ENCODE peak calls at places on chromosomes 13 and 19, in seven cellular contexts. One of them, this sample, is unnamed.

GRCh38 chr13:79917628-79918027 is 423.3 kb downstream of the SPRY2 start:
- DNase-seq in NCI-H748 treated with DMSO at 0.1 percent for 48 hours: no peak
- DNase-seq in T-cell: no peak
- DNase-seq in effector CD4-positive, alpha-beta T cell: no peak
- DNase-seq in activated T-helper 1 cell treated with Interleukin-2 at 50 U/mL for 16 hours: no peak
- DNase-seq in left ventricle myocardium superior: no peak
- DNase-seq in type B pancreatic cell: no peak
- DNase-seq in this sample: no peak

GRCh38 chr19:46714523-46715106 is 2.3 kb downstream of the PRKD2 start:
- DNase-seq in NCI-H748 treated with DMSO at 0.1 percent for 48 hours: no peak
- DNase-seq in left ventricle myocardium superior: no peak
- DNase-seq in effector CD4-positive, alpha-beta T cell: peak; percentile 63
- DNase-seq in T-cell: no peak
- DNase-seq in type B pancreatic cell: no peak
- DNase-seq in activated T-helper 1 cell treated with Interleukin-2 at 50 U/mL for 16 hours: no peak
- DNase-seq in this sample: no peak

GRCh38 chr19:9309139-9309973 is at the start of gene ZNF699:
- DNase-seq in NCI-H748 treated with DMSO at 0.1 percent for 48 hours: peak; percentile 96
- DNase-seq in left ventricle myocardium superior: peak; percentile 99
- DNase-seq in type B pancreatic cell: peak; percentile 97
- DNase-seq in effector CD4-positive, alpha-beta T cell: peak; percentile 96
- DNase-seq in activated T-helper 1 cell treated with Interleukin-2 at 50 U/mL for 16 hours: peak; percentile 98
- DNase-seq in T-cell: peak; percentile 96
- DNase-seq in this sample: peak; percentile 99

GRCh38 chr19:19022380-19022961 is 10.8 kb downstream of the SUGP2 start:
- DNase-seq in NCI-H748 treated with DMSO at 0.1 percent for 48 hours: no peak
- DNase-seq in effector CD4-positive, alpha-beta T cell: no peak
- DNase-seq in type B pancreatic cell: no peak
- DNase-seq in T-cell: no peak
- DNase-seq in activated T-helper 1 cell treated with Interleukin-2 at 50 U/mL for 16 hours: no peak
- DNase-seq in left ventricle myocardium superior: no peak
- DNase-seq in this sample: no peak

GRCh38 chr13:62185631-62186256 is 770.1 kb upstream of the PCDH20 start:
- DNase-seq in effector CD4-positive, alpha-beta T cell: no peak
- DNase-seq in NCI-H748 treated with DMSO at 0.1 percent for 48 hours: no peak
- DNase-seq in type B pancreatic cell: no peak
- DNase-seq in T-cell: no peak
- DNase-seq in left ventricle myocardium superior: no peak
- DNase-seq in activated T-helper 1 cell treated with Interleukin-2 at 50 U/mL for 16 hours: no peak
- DNase-seq in this sample: no peak

GRCh38 chr13:44219808-44220544 is 153.6 kb upstream of the SERP2 start:
- DNase-seq in activated T-helper 1 cell treated with Interleukin-2 at 50 U/mL for 16 hours: no peak
- DNase-seq in effector CD4-positive, alpha-beta T cell: no peak
- DNase-seq in NCI-H748 treated with DMSO at 0.1 percent for 48 hours: no peak
- DNase-seq in type B pancreatic cell: no peak
- DNase-seq in T-cell: no peak
- DNase-seq in left ventricle myocardium superior: no peak
- DNase-seq in this sample: no peak

GRCh38 chr13:49086711-49087110 is 111.0 kb downstream of the FNDC3A start:
- DNase-seq in left ventricle myocardium superior: no peak
- DNase-seq in T-cell: no peak
- DNase-seq in activated T-helper 1 cell treated with Interleukin-2 at 50 U/mL for 16 hours: no peak
- DNase-seq in type B pancreatic cell: no peak
- DNase-seq in NCI-H748 treated with DMSO at 0.1 percent for 48 hours: no peak
- DNase-seq in effector CD4-positive, alpha-beta T cell: no peak
- DNase-seq in this sample: no peak

GRCh38 chr19:11814707-11815050 is 606 bp downstream of the ZNF440 start:
- DNase-seq in type B pancreatic cell: no peak
- DNase-seq in T-cell: no peak
- DNase-seq in activated T-helper 1 cell treated with Interleukin-2 at 50 U/mL for 16 hours: no peak
- DNase-seq in left ventricle myocardium superior: no peak
- DNase-seq in effector CD4-positive, alpha-beta T cell: no peak
- DNase-seq in NCI-H748 treated with DMSO at 0.1 percent for 48 hours: no peak
- DNase-seq in this sample: no peak

GRCh38 chr13:86000546-86000945 is 201.3 kb upstream of the SLITRK6 start:
- DNase-seq in effector CD4-positive, alpha-beta T cell: no peak
- DNase-seq in type B pancreatic cell: no peak
- DNase-seq in T-cell: no peak
- DNase-seq in activated T-helper 1 cell treated with Interleukin-2 at 50 U/mL for 16 hours: no peak
- DNase-seq in NCI-H748 treated with DMSO at 0.1 percent for 48 hours: no peak
- DNase-seq in left ventricle myocardium superior: no peak
- DNase-seq in this sample: no peak

GRCh38 chr13:105774739-105775460 is 760.6 kb downstream of the EFNB2 start:
- DNase-seq in NCI-H748 treated with DMSO at 0.1 percent for 48 hours: no peak
- DNase-seq in left ventricle myocardium superior: no peak
- DNase-seq in effector CD4-positive, alpha-beta T cell: no peak
- DNase-seq in T-cell: no peak
- DNase-seq in type B pancreatic cell: no peak
- DNase-seq in activated T-helper 1 cell treated with Interleukin-2 at 50 U/mL for 16 hours: no peak
- DNase-seq in this sample: no peak

GRCh38 chr13:78680064-78680463 is 21.1 kb upstream of the OBI1 start:
- DNase-seq in type B pancreatic cell: no peak
- DNase-seq in NCI-H748 treated with DMSO at 0.1 percent for 48 hours: peak; percentile 34
- DNase-seq in activated T-helper 1 cell treated with Interleukin-2 at 50 U/mL for 16 hours: no peak
- DNase-seq in left ventricle myocardium superior: no peak
- DNase-seq in effector CD4-positive, alpha-beta T cell: no peak
- DNase-seq in T-cell: no peak
- DNase-seq in this sample: no peak

GRCh38 chr13:35309711-35310110 is 166.8 kb downstream of the MAB21L1 start:
- DNase-seq in type B pancreatic cell: no peak
- DNase-seq in left ventricle myocardium superior: no peak
- DNase-seq in NCI-H748 treated with DMSO at 0.1 percent for 48 hours: no peak
- DNase-seq in activated T-helper 1 cell treated with Interleukin-2 at 50 U/mL for 16 hours: no peak
- DNase-seq in T-cell: no peak
- DNase-seq in effector CD4-positive, alpha-beta T cell: no peak
- DNase-seq in this sample: no peak

GRCh38 chr19:47157455-47158321 is 27.1 kb downstream of the SAE1 start:
- DNase-seq in type B pancreatic cell: no peak
- DNase-seq in T-cell: peak; percentile 51
- DNase-seq in effector CD4-positive, alpha-beta T cell: peak; percentile 11
- DNase-seq in NCI-H748 treated with DMSO at 0.1 percent for 48 hours: no peak
- DNase-seq in left ventricle myocardium superior: peak; percentile 41
- DNase-seq in activated T-helper 1 cell treated with Interleukin-2 at 50 U/mL for 16 hours: peak; percentile 20
- DNase-seq in this sample: no peak

GRCh38 chr19:7418575-7418974 is 69.8 kb downstream of the ARHGEF18 start:
- DNase-seq in left ventricle myocardium superior: no peak
- DNase-seq in T-cell: no peak
- DNase-seq in NCI-H748 treated with DMSO at 0.1 percent for 48 hours: no peak
- DNase-seq in type B pancreatic cell: no peak
- DNase-seq in activated T-helper 1 cell treated with Interleukin-2 at 50 U/mL for 16 hours: no peak
- DNase-seq in effector CD4-positive, alpha-beta T cell: no peak
- DNase-seq in this sample: no peak

GRCh38 chr19:36488816-36489138 is 584 bp downstream of the ZNF566 start:
- DNase-seq in T-cell: no peak
- DNase-seq in activated T-helper 1 cell treated with Interleukin-2 at 50 U/mL for 16 hours: peak; percentile 15
- DNase-seq in effector CD4-positive, alpha-beta T cell: no peak
- DNase-seq in left ventricle myocardium superior: peak; percentile 30
- DNase-seq in NCI-H748 treated with DMSO at 0.1 percent for 48 hours: peak; percentile 67
- DNase-seq in type B pancreatic cell: no peak
- DNase-seq in this sample: no peak

GRCh38 chr13:36998624-36999041 is 507 bp downstream of the ALG5 start:
- DNase-seq in effector CD4-positive, alpha-beta T cell: peak; percentile 8
- DNase-seq in NCI-H748 treated with DMSO at 0.1 percent for 48 hours: no peak
- DNase-seq in type B pancreatic cell: no peak
- DNase-seq in T-cell: peak; percentile 8
- DNase-seq in activated T-helper 1 cell treated with Interleukin-2 at 50 U/mL for 16 hours: peak; percentile 9
- DNase-seq in left ventricle myocardium superior: peak; percentile 33
- DNase-seq in this sample: peak; percentile 65

GRCh38 chr13:74040200-74040599 is 94.0 kb downstream of the KLF12 start:
- DNase-seq in activated T-helper 1 cell treated with Interleukin-2 at 50 U/mL for 16 hours: no peak
- DNase-seq in effector CD4-positive, alpha-beta T cell: peak; percentile 9
- DNase-seq in type B pancreatic cell: no peak
- DNase-seq in NCI-H748 treated with DMSO at 0.1 percent for 48 hours: peak; percentile 22
- DNase-seq in left ventricle myocardium superior: peak; percentile 61
- DNase-seq in T-cell: no peak
- DNase-seq in this sample: peak; percentile 70

GRCh38 chr19:1580382-1580781 is 12.3 kb upstream of the MEX3D start:
- DNase-seq in effector CD4-positive, alpha-beta T cell: no peak
- DNase-seq in T-cell: no peak
- DNase-seq in activated T-helper 1 cell treated with Interleukin-2 at 50 U/mL for 16 hours: no peak
- DNase-seq in type B pancreatic cell: no peak
- DNase-seq in left ventricle myocardium superior: no peak
- DNase-seq in NCI-H748 treated with DMSO at 0.1 percent for 48 hours: no peak
- DNase-seq in this sample: no peak

GRCh38 chr13:30978981-30979956 is 46.8 kb downstream of the TEX26 start:
- DNase-seq in type B pancreatic cell: no peak
- DNase-seq in effector CD4-positive, alpha-beta T cell: no peak
- DNase-seq in left ventricle myocardium superior: peak; percentile 49
- DNase-seq in activated T-helper 1 cell treated with Interleukin-2 at 50 U/mL for 16 hours: peak; percentile 7
- DNase-seq in NCI-H748 treated with DMSO at 0.1 percent for 48 hours: peak; percentile 33
- DNase-seq in T-cell: no peak
- DNase-seq in this sample: peak; percentile 58

GRCh38 chr19:15562861-15563260 is 52.2 kb upstream of the CYP4F8 start:
- DNase-seq in T-cell: no peak
- DNase-seq in effector CD4-positive, alpha-beta T cell: no peak
- DNase-seq in NCI-H748 treated with DMSO at 0.1 percent for 48 hours: no peak
- DNase-seq in left ventricle myocardium superior: no peak
- DNase-seq in activated T-helper 1 cell treated with Interleukin-2 at 50 U/mL for 16 hours: no peak
- DNase-seq in type B pancreatic cell: no peak
- DNase-seq in this sample: no peak

GRCh38 chr19:47781590-47782318 is 3.3 kb downstream of the SELENOW start:
- DNase-seq in NCI-H748 treated with DMSO at 0.1 percent for 48 hours: no peak
- DNase-seq in effector CD4-positive, alpha-beta T cell: no peak
- DNase-seq in left ventricle myocardium superior: peak; percentile 62
- DNase-seq in T-cell: no peak
- DNase-seq in type B pancreatic cell: no peak
- DNase-seq in activated T-helper 1 cell treated with Interleukin-2 at 50 U/mL for 16 hours: no peak
- DNase-seq in this sample: no peak

GRCh38 chr19:42185281-42185680 is 32.2 kb downstream of the DEDD2 start:
- DNase-seq in NCI-H748 treated with DMSO at 0.1 percent for 48 hours: no peak
- DNase-seq in left ventricle myocardium superior: no peak
- DNase-seq in activated T-helper 1 cell treated with Interleukin-2 at 50 U/mL for 16 hours: no peak
- DNase-seq in type B pancreatic cell: no peak
- DNase-seq in effector CD4-positive, alpha-beta T cell: no peak
- DNase-seq in T-cell: no peak
- DNase-seq in this sample: no peak

GRCh38 chr13:44746690-44747089 is 170.6 kb upstream of the TSC22D1 start:
- DNase-seq in type B pancreatic cell: no peak
- DNase-seq in T-cell: no peak
- DNase-seq in effector CD4-positive, alpha-beta T cell: no peak
- DNase-seq in NCI-H748 treated with DMSO at 0.1 percent for 48 hours: no peak
- DNase-seq in activated T-helper 1 cell treated with Interleukin-2 at 50 U/mL for 16 hours: no peak
- DNase-seq in left ventricle myocardium superior: no peak
- DNase-seq in this sample: no peak

GRCh38 chr13:107866007-107866665 is 349.2 kb downstream of the LIG4 start:
- DNase-seq in effector CD4-positive, alpha-beta T cell: no peak
- DNase-seq in type B pancreatic cell: peak; percentile 71
- DNase-seq in NCI-H748 treated with DMSO at 0.1 percent for 48 hours: peak; percentile 79
- DNase-seq in left ventricle myocardium superior: no peak
- DNase-seq in T-cell: no peak
- DNase-seq in activated T-helper 1 cell treated with Interleukin-2 at 50 U/mL for 16 hours: no peak
- DNase-seq in this sample: no peak

GRCh38 chr13:39874331-39875055 is 219.0 kb downstream of the COG6 start:
- DNase-seq in effector CD4-positive, alpha-beta T cell: no peak
- DNase-seq in T-cell: no peak
- DNase-seq in activated T-helper 1 cell treated with Interleukin-2 at 50 U/mL for 16 hours: no peak
- DNase-seq in type B pancreatic cell: no peak
- DNase-seq in left ventricle myocardium superior: no peak
- DNase-seq in NCI-H748 treated with DMSO at 0.1 percent for 48 hours: no peak
- DNase-seq in this sample: no peak

GRCh38 chr13:21694831-21695230 is 24.0 kb downstream of the FGF9 start:
- DNase-seq in T-cell: no peak
- DNase-seq in NCI-H748 treated with DMSO at 0.1 percent for 48 hours: no peak
- DNase-seq in type B pancreatic cell: no peak
- DNase-seq in left ventricle myocardium superior: peak; percentile 67
- DNase-seq in effector CD4-positive, alpha-beta T cell: no peak
- DNase-seq in activated T-helper 1 cell treated with Interleukin-2 at 50 U/mL for 16 hours: no peak
- DNase-seq in this sample: no peak

GRCh38 chr19:29851769-29852521 is 40.2 kb downstream of the CCNE1 start:
- DNase-seq in type B pancreatic cell: no peak
- DNase-seq in activated T-helper 1 cell treated with Interleukin-2 at 50 U/mL for 16 hours: no peak
- DNase-seq in T-cell: no peak
- DNase-seq in NCI-H748 treated with DMSO at 0.1 percent for 48 hours: no peak
- DNase-seq in effector CD4-positive, alpha-beta T cell: no peak
- DNase-seq in left ventricle myocardium superior: no peak
- DNase-seq in this sample: no peak

GRCh38 chr13:29743229-29743786 is 107.1 kb downstream of the UBL3 start:
- DNase-seq in effector CD4-positive, alpha-beta T cell: no peak
- DNase-seq in type B pancreatic cell: no peak
- DNase-seq in left ventricle myocardium superior: peak; percentile 64
- DNase-seq in activated T-helper 1 cell treated with Interleukin-2 at 50 U/mL for 16 hours: no peak
- DNase-seq in T-cell: no peak
- DNase-seq in NCI-H748 treated with DMSO at 0.1 percent for 48 hours: no peak
- DNase-seq in this sample: peak; percentile 78

GRCh38 chr19:782195-783043 is 14.8 kb upstream of the PTBP1 start:
- DNase-seq in activated T-helper 1 cell treated with Interleukin-2 at 50 U/mL for 16 hours: no peak
- DNase-seq in NCI-H748 treated with DMSO at 0.1 percent for 48 hours: no peak
- DNase-seq in left ventricle myocardium superior: no peak
- DNase-seq in effector CD4-positive, alpha-beta T cell: no peak
- DNase-seq in type B pancreatic cell: peak; percentile 71
- DNase-seq in T-cell: no peak
- DNase-seq in this sample: peak; percentile 67

GRCh38 chr13:49859568-49859967 is 67.1 kb upstream of the KPNA3 start:
- DNase-seq in left ventricle myocardium superior: no peak
- DNase-seq in NCI-H748 treated with DMSO at 0.1 percent for 48 hours: no peak
- DNase-seq in T-cell: no peak
- DNase-seq in effector CD4-positive, alpha-beta T cell: no peak
- DNase-seq in activated T-helper 1 cell treated with Interleukin-2 at 50 U/mL for 16 hours: no peak
- DNase-seq in type B pancreatic cell: no peak
- DNase-seq in this sample: no peak

This sample was measured in Right ventricle myocardium inferior.